ENCODE peak calls at places on chromosomes 4 and X, in nine cellular contexts. L is T-helper 9 cell; F is fibroblast of lung; J is substantia nigra; Z is NCI-H2081; X is GM12892; K is stimulated activated CD4-positive, alpha-beta T cell treated with anti-CD3 and anti-CD28 coated beads, Interleukin-4, amount 100 ng/mL, for 24 hours; I is right atrium auricular region; B is AG20443. Q is an unnamed sample.
A peak's percentile ranks its signal among the peaks of the same experiment; 100 is the strongest.

GRCh38 chr4:38601244-38601915 is 62.6 kb upstream of the KLF3 start:
- DNase-seq in L (no peak), F (peak; percentile 72), J (no peak), Z (peak; percentile 35), X (no peak), K (no peak), I (peak; percentile 59), B (no peak), Q (no peak)

GRCh38 chr4:98521486-98521885 is 136.9 kb downstream of the TSPAN5 start:
- DNase-seq in L (no peak), F (no peak), J (no peak), Z (no peak), X (no peak), K (no peak), I (no peak), B (no peak), Q (no peak)

GRCh38 chr4:148315049-148315448 is 127.2 kb downstream of the NR3C2 start:
- DNase-seq in L (no peak), F (no peak), J (no peak), Z (no peak), X (no peak), K (no peak), I (no peak), B (no peak), Q (no peak)

GRCh38 chr4:5037553-5038551 is 13.4 kb upstream of the STK32B start:
- DNase-seq in L (no peak), F (peak; percentile 90), J (no peak), Z (no peak), X (no peak), K (no peak), I (no peak), B (peak; percentile 77), Q (peak; percentile 94)

GRCh38 chr4:4574792-4575191 is 32.9 kb upstream of the STX18 start:
- DNase-seq in L (peak; percentile 16), F (peak; percentile 86), J (no peak), Z (no peak), X (no peak), K (no peak), I (peak; percentile 62), B (peak; percentile 80), Q (peak; percentile 44)

GRCh38 chr4:39118034-39118658 is 56.1 kb downstream of the KLHL5 start:
- DNase-seq in L (no peak), F (no peak), J (no peak), Z (no peak), X (no peak), K (no peak), I (no peak), B (no peak), Q (no peak)

GRCh38 chr4:48931459-48931858 is 24.9 kb upstream of the OCIAD2 start:
- DNase-seq in L (no peak), F (no peak), J (no peak), Z (no peak), X (no peak), K (no peak), I (no peak), B (no peak), Q (no peak)

GRCh38 chr4:143514432-143514831 is 930 bp downstream of the SMARCA5 start:
- DNase-seq in L (no peak), F (peak; percentile 58), J (peak; percentile 45), Z (peak; percentile 7), X (no peak), K (peak; percentile 12), I (no peak), B (peak; percentile 62), Q (peak; percentile 38)

GRCh38 chrX:107726809-107727534 is 48.6 kb downstream of the TSC22D3 start:
- DNase-seq in L (no peak), F (no peak), J (no peak), Z (no peak), X (no peak), K (no peak), I (no peak), B (no peak), Q (no peak)

Q was measured in osteoblast.